ENCODE peak calls at places on chromosomes 16 and 17, in seven cellular contexts. One of them, this sample, is unnamed.

GRCh38 chr17:77427471-77427991 is 286.8 kb downstream of the SEC14L1 start:
- DNase-seq in PC-9: no peak
- DNase-seq in tibial nerve: no peak
- DNase-seq in choroid plexus epithelial cell: peak; percentile 90
- DNase-seq in cardiac fibroblast: peak; percentile 84
- DNase-seq in activated CD4-positive, alpha-beta T cell treated with anti-CD3 and anti-CD28 coated beads, Interleukin-2, amount 50 U/mL, for 1 hour: no peak
- DNase-seq in stimulated activated CD8-positive, alpha-beta memory T cell treated with anti-CD3 and anti-CD28 coated beads, Interleukin-4, amount 100 ng/mL, for 1 hour: no peak
- DNase-seq in this sample: no peak

GRCh38 chr17:42249681-42250446 is 26.3 kb downstream of the STAT5B start:
- DNase-seq in stimulated activated CD8-positive, alpha-beta memory T cell treated with anti-CD3 and anti-CD28 coated beads, Interleukin-4, amount 100 ng/mL, for 1 hour: no peak
- DNase-seq in choroid plexus epithelial cell: no peak
- DNase-seq in cardiac fibroblast: no peak
- DNase-seq in tibial nerve: no peak
- DNase-seq in PC-9: no peak
- DNase-seq in activated CD4-positive, alpha-beta T cell treated with anti-CD3 and anti-CD28 coated beads, Interleukin-2, amount 50 U/mL, for 1 hour: peak; percentile 45
- DNase-seq in this sample: no peak

GRCh38 chr17:61490540-61490975 is 38.3 kb downstream of the TBX4 start:
- DNase-seq in PC-9: peak; percentile 77
- DNase-seq in tibial nerve: no peak
- DNase-seq in choroid plexus epithelial cell: peak; percentile 87
- DNase-seq in stimulated activated CD8-positive, alpha-beta memory T cell treated with anti-CD3 and anti-CD28 coated beads, Interleukin-4, amount 100 ng/mL, for 1 hour: no peak
- DNase-seq in activated CD4-positive, alpha-beta T cell treated with anti-CD3 and anti-CD28 coated beads, Interleukin-2, amount 50 U/mL, for 1 hour: no peak
- DNase-seq in cardiac fibroblast: peak; percentile 48
- DNase-seq in this sample: no peak

GRCh38 chr16:85567101-85567866 is 45.8 kb upstream of the GSE1 start:
- DNase-seq in tibial nerve: no peak
- DNase-seq in choroid plexus epithelial cell: no peak
- DNase-seq in cardiac fibroblast: no peak
- DNase-seq in PC-9: no peak
- DNase-seq in stimulated activated CD8-positive, alpha-beta memory T cell treated with anti-CD3 and anti-CD28 coated beads, Interleukin-4, amount 100 ng/mL, for 1 hour: no peak
- DNase-seq in activated CD4-positive, alpha-beta T cell treated with anti-CD3 and anti-CD28 coated beads, Interleukin-2, amount 50 U/mL, for 1 hour: no peak
- DNase-seq in this sample: no peak

GRCh38 chr16:15954814-15955151 is 5.4 kb downstream of the ABCC1 start:
- DNase-seq in choroid plexus epithelial cell: no peak
- DNase-seq in cardiac fibroblast: no peak
- DNase-seq in PC-9: no peak
- DNase-seq in activated CD4-positive, alpha-beta T cell treated with anti-CD3 and anti-CD28 coated beads, Interleukin-2, amount 50 U/mL, for 1 hour: no peak
- DNase-seq in stimulated activated CD8-positive, alpha-beta memory T cell treated with anti-CD3 and anti-CD28 coated beads, Interleukin-4, amount 100 ng/mL, for 1 hour: no peak
- DNase-seq in tibial nerve: no peak
- DNase-seq in this sample: no peak

GRCh38 chr17:37301288-37301687 is 74.5 kb upstream of the C17orf78 start:
- DNase-seq in PC-9: no peak
- DNase-seq in choroid plexus epithelial cell: peak; percentile 57
- DNase-seq in stimulated activated CD8-positive, alpha-beta memory T cell treated with anti-CD3 and anti-CD28 coated beads, Interleukin-4, amount 100 ng/mL, for 1 hour: no peak
- DNase-seq in cardiac fibroblast: peak; percentile 32
- DNase-seq in activated CD4-positive, alpha-beta T cell treated with anti-CD3 and anti-CD28 coated beads, Interleukin-2, amount 50 U/mL, for 1 hour: no peak
- DNase-seq in tibial nerve: no peak
- DNase-seq in this sample: no peak

GRCh38 chr16:3401719-3402397 is 843 bp downstream of the ZNF174 start:
- DNase-seq in stimulated activated CD8-positive, alpha-beta memory T cell treated with anti-CD3 and anti-CD28 coated beads, Interleukin-4, amount 100 ng/mL, for 1 hour: no peak
- DNase-seq in cardiac fibroblast: peak; percentile 21
- DNase-seq in PC-9: no peak
- DNase-seq in activated CD4-positive, alpha-beta T cell treated with anti-CD3 and anti-CD28 coated beads, Interleukin-2, amount 50 U/mL, for 1 hour: no peak
- DNase-seq in choroid plexus epithelial cell: peak; percentile 47
- DNase-seq in tibial nerve: no peak
- DNase-seq in this sample: no peak

GRCh38 chr16:9966569-9967157 is 215.6 kb downstream of the GRIN2A start:
- DNase-seq in choroid plexus epithelial cell: no peak
- DNase-seq in cardiac fibroblast: no peak
- DNase-seq in activated CD4-positive, alpha-beta T cell treated with anti-CD3 and anti-CD28 coated beads, Interleukin-2, amount 50 U/mL, for 1 hour: no peak
- DNase-seq in tibial nerve: no peak
- DNase-seq in stimulated activated CD8-positive, alpha-beta memory T cell treated with anti-CD3 and anti-CD28 coated beads, Interleukin-4, amount 100 ng/mL, for 1 hour: no peak
- DNase-seq in PC-9: peak; percentile 41
- DNase-seq in this sample: no peak

GRCh38 chr16:977096-977701 is 4.4 kb upstream of the SOX8 start:
- DNase-seq in stimulated activated CD8-positive, alpha-beta memory T cell treated with anti-CD3 and anti-CD28 coated beads, Interleukin-4, amount 100 ng/mL, for 1 hour: no peak
- DNase-seq in cardiac fibroblast: no peak
- DNase-seq in tibial nerve: no peak
- DNase-seq in choroid plexus epithelial cell: no peak
- DNase-seq in activated CD4-positive, alpha-beta T cell treated with anti-CD3 and anti-CD28 coated beads, Interleukin-2, amount 50 U/mL, for 1 hour: no peak
- DNase-seq in PC-9: no peak
- DNase-seq in this sample: no peak

GRCh38 chr17:38751803-38752118 is 780 bp upstream of the PSMB3 start:
- DNase-seq in tibial nerve: peak; percentile 73
- DNase-seq in activated CD4-positive, alpha-beta T cell treated with anti-CD3 and anti-CD28 coated beads, Interleukin-2, amount 50 U/mL, for 1 hour: peak; percentile 84
- DNase-seq in cardiac fibroblast: peak; percentile 91
- DNase-seq in PC-9: peak; percentile 69
- DNase-seq in choroid plexus epithelial cell: peak; percentile 89
- DNase-seq in stimulated activated CD8-positive, alpha-beta memory T cell treated with anti-CD3 and anti-CD28 coated beads, Interleukin-4, amount 100 ng/mL, for 1 hour: peak; percentile 74
- DNase-seq in this sample: no peak

GRCh38 chr16:9836118-9836736 is 346.0 kb downstream of the GRIN2A start:
- DNase-seq in stimulated activated CD8-positive, alpha-beta memory T cell treated with anti-CD3 and anti-CD28 coated beads, Interleukin-4, amount 100 ng/mL, for 1 hour: no peak
- DNase-seq in cardiac fibroblast: peak; percentile 12
- DNase-seq in choroid plexus epithelial cell: peak; percentile 7
- DNase-seq in PC-9: no peak
- DNase-seq in tibial nerve: no peak
- DNase-seq in activated CD4-positive, alpha-beta T cell treated with anti-CD3 and anti-CD28 coated beads, Interleukin-2, amount 50 U/mL, for 1 hour: no peak
- DNase-seq in this sample: no peak

GRCh38 chr17:18040287-18040858 is 1.2 kb downstream of the GID4 start:
- DNase-seq in tibial nerve: no peak
- DNase-seq in PC-9: no peak
- DNase-seq in activated CD4-positive, alpha-beta T cell treated with anti-CD3 and anti-CD28 coated beads, Interleukin-2, amount 50 U/mL, for 1 hour: no peak
- DNase-seq in stimulated activated CD8-positive, alpha-beta memory T cell treated with anti-CD3 and anti-CD28 coated beads, Interleukin-4, amount 100 ng/mL, for 1 hour: no peak
- DNase-seq in cardiac fibroblast: no peak
- DNase-seq in choroid plexus epithelial cell: no peak
- DNase-seq in this sample: no peak

GRCh38 chr17:27241346-27241946 is 52.5 kb upstream of the WSB1 start:
- DNase-seq in choroid plexus epithelial cell: peak; percentile 95
- DNase-seq in tibial nerve: no peak
- DNase-seq in cardiac fibroblast: peak; percentile 50
- DNase-seq in activated CD4-positive, alpha-beta T cell treated with anti-CD3 and anti-CD28 coated beads, Interleukin-2, amount 50 U/mL, for 1 hour: no peak
- DNase-seq in stimulated activated CD8-positive, alpha-beta memory T cell treated with anti-CD3 and anti-CD28 coated beads, Interleukin-4, amount 100 ng/mL, for 1 hour: no peak
- DNase-seq in PC-9: peak; percentile 99
- DNase-seq in this sample: peak; percentile 18

GRCh38 chr16:79082955-79083354 is 517.6 kb downstream of the MAF start:
- DNase-seq in cardiac fibroblast: no peak
- DNase-seq in activated CD4-positive, alpha-beta T cell treated with anti-CD3 and anti-CD28 coated beads, Interleukin-2, amount 50 U/mL, for 1 hour: no peak
- DNase-seq in tibial nerve: no peak
- DNase-seq in choroid plexus epithelial cell: no peak
- DNase-seq in PC-9: no peak
- DNase-seq in stimulated activated CD8-positive, alpha-beta memory T cell treated with anti-CD3 and anti-CD28 coated beads, Interleukin-4, amount 100 ng/mL, for 1 hour: no peak
- DNase-seq in this sample: no peak

GRCh38 chr16:76235025-76235424 is 42.2 kb upstream of the CNTNAP4 start:
- DNase-seq in choroid plexus epithelial cell: no peak
- DNase-seq in stimulated activated CD8-positive, alpha-beta memory T cell treated with anti-CD3 and anti-CD28 coated beads, Interleukin-4, amount 100 ng/mL, for 1 hour: no peak
- DNase-seq in tibial nerve: no peak
- DNase-seq in cardiac fibroblast: no peak
- DNase-seq in PC-9: no peak
- DNase-seq in activated CD4-positive, alpha-beta T cell treated with anti-CD3 and anti-CD28 coated beads, Interleukin-2, amount 50 U/mL, for 1 hour: no peak
- DNase-seq in this sample: no peak

GRCh38 chr17:57444632-57445031 is 188.3 kb downstream of the MSI2 start:
- DNase-seq in choroid plexus epithelial cell: no peak
- DNase-seq in PC-9: no peak
- DNase-seq in activated CD4-positive, alpha-beta T cell treated with anti-CD3 and anti-CD28 coated beads, Interleukin-2, amount 50 U/mL, for 1 hour: no peak
- DNase-seq in cardiac fibroblast: no peak
- DNase-seq in tibial nerve: no peak
- DNase-seq in stimulated activated CD8-positive, alpha-beta memory T cell treated with anti-CD3 and anti-CD28 coated beads, Interleukin-4, amount 100 ng/mL, for 1 hour: no peak
- DNase-seq in this sample: no peak

GRCh38 chr17:17929655-17930380 is 42.4 kb downstream of the TOM1L2 start:
- DNase-seq in stimulated activated CD8-positive, alpha-beta memory T cell treated with anti-CD3 and anti-CD28 coated beads, Interleukin-4, amount 100 ng/mL, for 1 hour: no peak
- DNase-seq in cardiac fibroblast: no peak
- DNase-seq in PC-9: no peak
- DNase-seq in choroid plexus epithelial cell: no peak
- DNase-seq in activated CD4-positive, alpha-beta T cell treated with anti-CD3 and anti-CD28 coated beads, Interleukin-2, amount 50 U/mL, for 1 hour: no peak
- DNase-seq in tibial nerve: no peak
- DNase-seq in this sample: no peak

GRCh38 chr17:78227455-78227916 is 3.9 kb upstream of the TMEM235 start:
- DNase-seq in cardiac fibroblast: no peak
- DNase-seq in activated CD4-positive, alpha-beta T cell treated with anti-CD3 and anti-CD28 coated beads, Interleukin-2, amount 50 U/mL, for 1 hour: no peak
- DNase-seq in PC-9: no peak
- DNase-seq in tibial nerve: no peak
- DNase-seq in choroid plexus epithelial cell: no peak
- DNase-seq in stimulated activated CD8-positive, alpha-beta memory T cell treated with anti-CD3 and anti-CD28 coated beads, Interleukin-4, amount 100 ng/mL, for 1 hour: no peak
- DNase-seq in this sample: no peak

GRCh38 chr16:57667526-57668258 is 414 bp upstream of the ADGRG3 start:
- DNase-seq in PC-9: peak; percentile 44
- DNase-seq in cardiac fibroblast: no peak
- DNase-seq in tibial nerve: no peak
- DNase-seq in activated CD4-positive, alpha-beta T cell treated with anti-CD3 and anti-CD28 coated beads, Interleukin-2, amount 50 U/mL, for 1 hour: no peak
- DNase-seq in choroid plexus epithelial cell: peak; percentile 93
- DNase-seq in stimulated activated CD8-positive, alpha-beta memory T cell treated with anti-CD3 and anti-CD28 coated beads, Interleukin-4, amount 100 ng/mL, for 1 hour: no peak
- DNase-seq in this sample: no peak

GRCh38 chr17:59190806-59191205 is 19.0 kb upstream of the SMG8 start:
- DNase-seq in stimulated activated CD8-positive, alpha-beta memory T cell treated with anti-CD3 and anti-CD28 coated beads, Interleukin-4, amount 100 ng/mL, for 1 hour: no peak
- DNase-seq in activated CD4-positive, alpha-beta T cell treated with anti-CD3 and anti-CD28 coated beads, Interleukin-2, amount 50 U/mL, for 1 hour: no peak
- DNase-seq in tibial nerve: no peak
- DNase-seq in cardiac fibroblast: no peak
- DNase-seq in choroid plexus epithelial cell: no peak
- DNase-seq in PC-9: no peak
- DNase-seq in this sample: no peak

GRCh38 chr17:45812102-45812501 is 28.0 kb downstream of the CRHR1 start:
- DNase-seq in activated CD4-positive, alpha-beta T cell treated with anti-CD3 and anti-CD28 coated beads, Interleukin-2, amount 50 U/mL, for 1 hour: no peak
- DNase-seq in PC-9: no peak
- DNase-seq in tibial nerve: no peak
- DNase-seq in cardiac fibroblast: peak; percentile 5
- DNase-seq in choroid plexus epithelial cell: peak; percentile 24
- DNase-seq in stimulated activated CD8-positive, alpha-beta memory T cell treated with anti-CD3 and anti-CD28 coated beads, Interleukin-4, amount 100 ng/mL, for 1 hour: no peak
- DNase-seq in this sample: no peak

GRCh38 chr16:46607529-46607928 is 13.7 kb downstream of the SHCBP1 start:
- DNase-seq in PC-9: peak; percentile 44
- DNase-seq in cardiac fibroblast: peak; percentile 82
- DNase-seq in tibial nerve: no peak
- DNase-seq in choroid plexus epithelial cell: peak; percentile 88
- DNase-seq in activated CD4-positive, alpha-beta T cell treated with anti-CD3 and anti-CD28 coated beads, Interleukin-2, amount 50 U/mL, for 1 hour: no peak
- DNase-seq in stimulated activated CD8-positive, alpha-beta memory T cell treated with anti-CD3 and anti-CD28 coated beads, Interleukin-4, amount 100 ng/mL, for 1 hour: no peak
- DNase-seq in this sample: no peak

GRCh38 chr17:8087075-8087941 is at the start of gene ALOX12B:
- DNase-seq in choroid plexus epithelial cell: no peak
- DNase-seq in PC-9: no peak
- DNase-seq in tibial nerve: no peak
- DNase-seq in cardiac fibroblast: no peak
- DNase-seq in activated CD4-positive, alpha-beta T cell treated with anti-CD3 and anti-CD28 coated beads, Interleukin-2, amount 50 U/mL, for 1 hour: no peak
- DNase-seq in stimulated activated CD8-positive, alpha-beta memory T cell treated with anti-CD3 and anti-CD28 coated beads, Interleukin-4, amount 100 ng/mL, for 1 hour: no peak
- DNase-seq in this sample: no peak

GRCh38 chr17:76643553-76644148 is at the start of gene ST6GALNAC1:
- DNase-seq in stimulated activated CD8-positive, alpha-beta memory T cell treated with anti-CD3 and anti-CD28 coated beads, Interleukin-4, amount 100 ng/mL, for 1 hour: no peak
- DNase-seq in choroid plexus epithelial cell: no peak
- DNase-seq in cardiac fibroblast: no peak
- DNase-seq in tibial nerve: no peak
- DNase-seq in activated CD4-positive, alpha-beta T cell treated with anti-CD3 and anti-CD28 coated beads, Interleukin-2, amount 50 U/mL, for 1 hour: peak; percentile 32
- DNase-seq in PC-9: no peak
- DNase-seq in this sample: no peak

GRCh38 chr17:17264430-17264829 is 16.6 kb downstream of the COPS3 start:
- DNase-seq in tibial nerve: no peak
- DNase-seq in activated CD4-positive, alpha-beta T cell treated with anti-CD3 and anti-CD28 coated beads, Interleukin-2, amount 50 U/mL, for 1 hour: no peak
- DNase-seq in choroid plexus epithelial cell: no peak
- DNase-seq in stimulated activated CD8-positive, alpha-beta memory T cell treated with anti-CD3 and anti-CD28 coated beads, Interleukin-4, amount 100 ng/mL, for 1 hour: no peak
- DNase-seq in cardiac fibroblast: no peak
- DNase-seq in PC-9: no peak
- DNase-seq in this sample: no peak

GRCh38 chr16:85360323-85361277 is 248.3 kb upstream of the CIBAR2 start:
- DNase-seq in PC-9: no peak
- DNase-seq in activated CD4-positive, alpha-beta T cell treated with anti-CD3 and anti-CD28 coated beads, Interleukin-2, amount 50 U/mL, for 1 hour: no peak
- DNase-seq in tibial nerve: no peak
- DNase-seq in stimulated activated CD8-positive, alpha-beta memory T cell treated with anti-CD3 and anti-CD28 coated beads, Interleukin-4, amount 100 ng/mL, for 1 hour: no peak
- DNase-seq in choroid plexus epithelial cell: no peak
- DNase-seq in cardiac fibroblast: no peak
- DNase-seq in this sample: no peak

GRCh38 chr17:16934836-16935235 is 37.1 kb downstream of the TNFRSF13B start:
- DNase-seq in PC-9: no peak
- DNase-seq in activated CD4-positive, alpha-beta T cell treated with anti-CD3 and anti-CD28 coated beads, Interleukin-2, amount 50 U/mL, for 1 hour: no peak
- DNase-seq in cardiac fibroblast: no peak
- DNase-seq in tibial nerve: no peak
- DNase-seq in choroid plexus epithelial cell: no peak
- DNase-seq in stimulated activated CD8-positive, alpha-beta memory T cell treated with anti-CD3 and anti-CD28 coated beads, Interleukin-4, amount 100 ng/mL, for 1 hour: no peak
- DNase-seq in this sample: no peak

GRCh38 chr17:75832164-75832651 is 12.0 kb downstream of the UNC13D start:
- DNase-seq in stimulated activated CD8-positive, alpha-beta memory T cell treated with anti-CD3 and anti-CD28 coated beads, Interleukin-4, amount 100 ng/mL, for 1 hour: no peak
- DNase-seq in cardiac fibroblast: peak; percentile 74
- DNase-seq in choroid plexus epithelial cell: peak; percentile 89
- DNase-seq in activated CD4-positive, alpha-beta T cell treated with anti-CD3 and anti-CD28 coated beads, Interleukin-2, amount 50 U/mL, for 1 hour: no peak
- DNase-seq in tibial nerve: peak; percentile 23
- DNase-seq in PC-9: no peak
- DNase-seq in this sample: no peak

GRCh38 chr17:48127371-48128051 is 19.9 kb downstream of the SNX11 start:
- DNase-seq in activated CD4-positive, alpha-beta T cell treated with anti-CD3 and anti-CD28 coated beads, Interleukin-2, amount 50 U/mL, for 1 hour: no peak
- DNase-seq in choroid plexus epithelial cell: no peak
- DNase-seq in PC-9: peak; percentile 84
- DNase-seq in stimulated activated CD8-positive, alpha-beta memory T cell treated with anti-CD3 and anti-CD28 coated beads, Interleukin-4, amount 100 ng/mL, for 1 hour: no peak
- DNase-seq in cardiac fibroblast: no peak
- DNase-seq in tibial nerve: no peak
- DNase-seq in this sample: no peak

GRCh38 chr16:84115919-84116719 is 623 bp downstream of the MBTPS1 start:
- DNase-seq in stimulated activated CD8-positive, alpha-beta memory T cell treated with anti-CD3 and anti-CD28 coated beads, Interleukin-4, amount 100 ng/mL, for 1 hour: peak; percentile 36
- DNase-seq in activated CD4-positive, alpha-beta T cell treated with anti-CD3 and anti-CD28 coated beads, Interleukin-2, amount 50 U/mL, for 1 hour: peak; percentile 59
- DNase-seq in cardiac fibroblast: peak; percentile 58
- DNase-seq in tibial nerve: no peak
- DNase-seq in PC-9: peak; percentile 37
- DNase-seq in choroid plexus epithelial cell: peak; percentile 60
- DNase-seq in this sample: no peak

GRCh38 chr16:2159052-2159838 is 3.7 kb downstream of the TRAF7 start:
- DNase-seq in cardiac fibroblast: peak; percentile 87
- DNase-seq in tibial nerve: peak; percentile 68
- DNase-seq in PC-9: no peak
- DNase-seq in activated CD4-positive, alpha-beta T cell treated with anti-CD3 and anti-CD28 coated beads, Interleukin-2, amount 50 U/mL, for 1 hour: no peak
- DNase-seq in choroid plexus epithelial cell: peak; percentile 54
- DNase-seq in stimulated activated CD8-positive, alpha-beta memory T cell treated with anti-CD3 and anti-CD28 coated beads, Interleukin-4, amount 100 ng/mL, for 1 hour: no peak
- DNase-seq in this sample: no peak

This sample was measured in SIG-M5.